ENCODE peak calls at places on chromosomes 16 and 17, in seven cellular contexts. One of them, this sample, is unnamed.

GRCh38 chr16:55643161-55643970 is 12.4 kb upstream of the SLC6A2 start:
- DNase-seq in NCI-H446 treated with DMSO at 0.1 percent for 48 hours: no peak
- DNase-seq in cardiac muscle cell: peak
- DNase-seq in iPS DF 6.9: no peak
- DNase-seq in activated CD8-positive, alpha-beta T cell treated with anti-CD3 and anti-CD28 coated beads for 36 hours: no peak
- DNase-seq in GM04504: no peak
- DNase-seq in GM13976: no peak
- DNase-seq in this sample: no peak

GRCh38 chr17:17151962-17152361 is 54.2 kb downstream of the PLD6 start:
- DNase-seq in GM13976: no peak
- DNase-seq in NCI-H446 treated with DMSO at 0.1 percent for 48 hours: peak
- DNase-seq in cardiac muscle cell: no peak
- DNase-seq in GM04504: peak
- DNase-seq in activated CD8-positive, alpha-beta T cell treated with anti-CD3 and anti-CD28 coated beads for 36 hours: peak
- DNase-seq in iPS DF 6.9: no peak
- DNase-seq in this sample: peak

GRCh38 chr17:79991140-79991923 is 44.3 kb downstream of the TBC1D16 start:
- DNase-seq in GM13976: peak
- DNase-seq in iPS DF 6.9: no peak
- DNase-seq in cardiac muscle cell: peak
- DNase-seq in GM04504: peak
- DNase-seq in NCI-H446 treated with DMSO at 0.1 percent for 48 hours: peak
- DNase-seq in activated CD8-positive, alpha-beta T cell treated with anti-CD3 and anti-CD28 coated beads for 36 hours: peak
- DNase-seq in this sample: peak

GRCh38 chr16:24986512-24987303 is 28.5 kb downstream of the ARHGAP17 start:
- DNase-seq in GM04504: peak
- DNase-seq in NCI-H446 treated with DMSO at 0.1 percent for 48 hours: no peak
- DNase-seq in iPS DF 6.9: no peak
- DNase-seq in GM13976: no peak
- DNase-seq in cardiac muscle cell: peak
- DNase-seq in activated CD8-positive, alpha-beta T cell treated with anti-CD3 and anti-CD28 coated beads for 36 hours: no peak
- DNase-seq in this sample: no peak

GRCh38 chr17:30021708-30022317 is 80.4 kb downstream of the EFCAB5 start:
- DNase-seq in NCI-H446 treated with DMSO at 0.1 percent for 48 hours: no peak
- DNase-seq in GM13976: peak
- DNase-seq in activated CD8-positive, alpha-beta T cell treated with anti-CD3 and anti-CD28 coated beads for 36 hours: peak
- DNase-seq in cardiac muscle cell: peak
- DNase-seq in GM04504: peak
- DNase-seq in iPS DF 6.9: no peak
- DNase-seq in this sample: peak

GRCh38 chr16:15493416-15494181 is 59.2 kb downstream of the BMERB1 start:
- DNase-seq in GM04504: peak
- DNase-seq in NCI-H446 treated with DMSO at 0.1 percent for 48 hours: peak
- DNase-seq in iPS DF 6.9: no peak
- DNase-seq in cardiac muscle cell: no peak
- DNase-seq in GM13976: no peak
- DNase-seq in activated CD8-positive, alpha-beta T cell treated with anti-CD3 and anti-CD28 coated beads for 36 hours: no peak
- DNase-seq in this sample: no peak

GRCh38 chr16:69564845-69565610 is 738 bp upstream of the NFAT5 start:
- DNase-seq in activated CD8-positive, alpha-beta T cell treated with anti-CD3 and anti-CD28 coated beads for 36 hours: no peak
- DNase-seq in iPS DF 6.9: no peak
- DNase-seq in cardiac muscle cell: no peak
- DNase-seq in NCI-H446 treated with DMSO at 0.1 percent for 48 hours: no peak
- DNase-seq in GM04504: no peak
- DNase-seq in GM13976: no peak
- DNase-seq in this sample: no peak

GRCh38 chr17:6231886-6232767 is 161.9 kb downstream of the WSCD1 start:
- DNase-seq in activated CD8-positive, alpha-beta T cell treated with anti-CD3 and anti-CD28 coated beads for 36 hours: no peak
- DNase-seq in cardiac muscle cell: no peak
- DNase-seq in NCI-H446 treated with DMSO at 0.1 percent for 48 hours: no peak
- DNase-seq in GM13976: no peak
- DNase-seq in iPS DF 6.9: no peak
- DNase-seq in GM04504: no peak
- DNase-seq in this sample: no peak

GRCh38 chr17:2796164-2797140 is at the start of gene RAP1GAP2:
- DNase-seq in GM04504: no peak
- DNase-seq in cardiac muscle cell: no peak
- DNase-seq in NCI-H446 treated with DMSO at 0.1 percent for 48 hours: no peak
- DNase-seq in iPS DF 6.9: no peak
- DNase-seq in activated CD8-positive, alpha-beta T cell treated with anti-CD3 and anti-CD28 coated beads for 36 hours: peak
- DNase-seq in GM13976: no peak
- DNase-seq in this sample: peak

GRCh38 chr17:15465045-15465701 is 2.2 kb downstream of the CDRT4 start:
- DNase-seq in cardiac muscle cell: no peak
- DNase-seq in GM04504: no peak
- DNase-seq in NCI-H446 treated with DMSO at 0.1 percent for 48 hours: no peak
- DNase-seq in iPS DF 6.9: no peak
- DNase-seq in GM13976: no peak
- DNase-seq in activated CD8-positive, alpha-beta T cell treated with anti-CD3 and anti-CD28 coated beads for 36 hours: no peak
- DNase-seq in this sample: no peak

GRCh38 chr17:71919896-71920295 is 200.9 kb upstream of the SOX9 start:
- DNase-seq in NCI-H446 treated with DMSO at 0.1 percent for 48 hours: no peak
- DNase-seq in activated CD8-positive, alpha-beta T cell treated with anti-CD3 and anti-CD28 coated beads for 36 hours: no peak
- DNase-seq in iPS DF 6.9: no peak
- DNase-seq in GM04504: no peak
- DNase-seq in cardiac muscle cell: no peak
- DNase-seq in GM13976: no peak
- DNase-seq in this sample: no peak

GRCh38 chr16:82694239-82694874 is 67.6 kb downstream of the CDH13 start:
- DNase-seq in activated CD8-positive, alpha-beta T cell treated with anti-CD3 and anti-CD28 coated beads for 36 hours: no peak
- DNase-seq in iPS DF 6.9: no peak
- DNase-seq in cardiac muscle cell: no peak
- DNase-seq in GM04504: no peak
- DNase-seq in GM13976: no peak
- DNase-seq in NCI-H446 treated with DMSO at 0.1 percent for 48 hours: no peak
- DNase-seq in this sample: no peak

GRCh38 chr17:28728364-28729200 is at the start of gene NEK8:
- DNase-seq in GM04504: peak
- DNase-seq in cardiac muscle cell: peak
- DNase-seq in NCI-H446 treated with DMSO at 0.1 percent for 48 hours: peak
- DNase-seq in GM13976: peak
- DNase-seq in activated CD8-positive, alpha-beta T cell treated with anti-CD3 and anti-CD28 coated beads for 36 hours: peak
- DNase-seq in iPS DF 6.9: no peak
- DNase-seq in this sample: peak